ENCODE peak calls at places on chromosome 12, in six cellular contexts. L is cardiac fibroblast, H is RWPE1, Y is NCI-H1092 treated with DMSO at 0.1 percent for 48 hours, N is lung, W is sigmoid colon. O is an unnamed sample.

GRCh38 chr12:90816353-90817089 is 138.5 kb downstream of the CCER1 start:
- DNase-seq in W (no peak), L (peak), N (no peak), H (peak), Y (no peak), O (no peak)

GRCh38 chr12:117284160-117284559 is 77.3 kb downstream of the NOS1 start:
- DNase-seq in H (no peak), Y (peak), W (no peak), L (no peak), N (no peak), O (no peak)

GRCh38 chr12:101634724-101635123 is 40.0 kb downstream of the MYBPC1 start:
- DNase-seq in Y (no peak), N (no peak), H (no peak), W (no peak), L (no peak), O (no peak)

GRCh38 chr12:120224304-120225199 is 23.6 kb upstream of the RPLP0 start:
- DNase-seq in H (no peak), W (peak), Y (peak), N (peak), L (peak), O (no peak)

GRCh38 chr12:32692358-32692757 is 13.3 kb downstream of the DNM1L start:
- DNase-seq in Y (no peak), N (no peak), H (no peak), W (no peak), L (no peak), O (no peak)

GRCh38 chr12:105738036-105738435 is 400.7 kb downstream of the NUAK1 start:
- DNase-seq in H (no peak), W (no peak), Y (no peak), L (peak), N (no peak), O (no peak)

GRCh38 chr12:123471374-123472068 is 13.6 kb downstream of the SNRNP35 start:
- DNase-seq in L (peak), N (no peak), W (no peak), Y (no peak), H (peak), O (no peak)

GRCh38 chr12:29731556-29731955 is 52.2 kb downstream of the TMTC1 start:
- DNase-seq in H (no peak), Y (no peak), W (no peak), N (no peak), L (no peak), O (no peak)

GRCh38 chr12:69324797-69325466 is 23.2 kb upstream of the LYZ start:
- DNase-seq in Y (no peak), N (no peak), L (no peak), W (no peak), H (no peak), O (no peak)

GRCh38 chr12:127306604-127307215 is 960.3 kb upstream of the TMEM132C start:
- DNase-seq in H (no peak), N (no peak), Y (no peak), L (peak), W (no peak), O (no peak)

GRCh38 chr12:117093918-117094630 is 5.1 kb downstream of the TESC start:
- DNase-seq in H (no peak), N (no peak), Y (no peak), L (no peak), W (peak), O (no peak)

GRCh38 chr12:105954891-105955607 is 183.7 kb downstream of the NUAK1 start:
- DNase-seq in Y (no peak), N (no peak), W (no peak), L (peak), H (no peak), O (no peak)

GRCh38 chr12:89236748-89237428 is 115.4 kb downstream of the DUSP6 start:
- DNase-seq in Y (no peak), N (no peak), H (peak), W (no peak), L (no peak), O (no peak)

GRCh38 chr12:21451529-21451928 is 14.1 kb downstream of the PYROXD1 start:
- DNase-seq in Y (no peak), W (no peak), H (no peak), L (no peak), N (no peak), O (no peak)

GRCh38 chr12:130491421-130492357 is 154.0 kb downstream of the PIWIL1 start:
- DNase-seq in L (no peak), Y (no peak), W (no peak), H (no peak), N (no peak), O (no peak)

GRCh38 chr12:54431911-54432814 is 13.1 kb upstream of the ITGA5 start:
- DNase-seq in H (peak), L (peak), Y (no peak), W (peak), N (peak), O (no peak)

GRCh38 chr12:569803-570236 is 93.4 kb downstream of the NINJ2 start:
- DNase-seq in W (peak), L (peak), Y (peak), N (peak), H (peak), O (peak)

GRCh38 chr12:13536219-13536910 is 339.8 kb downstream of the EMP1 start:
- DNase-seq in H (no peak), Y (no peak), L (no peak), W (no peak), N (no peak), O (no peak)

GRCh38 chr12:116735951-116736599 is 1.8 kb downstream of the SPRING1 start:
- DNase-seq in L (no peak), H (no peak), N (peak), W (no peak), Y (no peak), O (no peak)

GRCh38 chr12:113515082-113515856 is 43.6 kb upstream of the LHX5 start:
- DNase-seq in Y (no peak), N (no peak), L (no peak), H (no peak), W (no peak), O (no peak)

GRCh38 chr12:101889216-101889752 is 11.9 kb downstream of the DRAM1 start:
- DNase-seq in L (no peak), Y (no peak), N (no peak), H (no peak), W (no peak), O (no peak)

GRCh38 chr12:12791756-12792346 is 6.4 kb downstream of the APOLD1 start:
- DNase-seq in W (peak), H (no peak), N (no peak), L (peak), Y (peak), O (no peak)

GRCh38 chr12:109736552-109737108 is 23.0 kb downstream of the FAM222A start:
- DNase-seq in L (peak), H (peak), Y (no peak), N (no peak), W (peak), O (no peak)

GRCh38 chr12:102294568-102294967 is 96.9 kb upstream of the PMCH start:
- DNase-seq in H (no peak), L (no peak), N (no peak), W (no peak), Y (no peak), O (no peak)

GRCh38 chr12:95480230-95480629 is 6.3 kb downstream of the METAP2 start:
- DNase-seq in Y (no peak), W (no peak), N (no peak), H (no peak), L (no peak), O (no peak)

GRCh38 chr12:113236539-113237354 is 15.5 kb downstream of the TPCN1 start:
- DNase-seq in W (peak), Y (no peak), L (peak), N (no peak), H (no peak), O (no peak)

GRCh38 chr12:99752740-99753139 is 105.2 kb downstream of the GARIN6 start:
- DNase-seq in H (no peak), Y (no peak), W (no peak), N (no peak), L (no peak), O (no peak)

GRCh38 chr12:90064759-90065158 is 356.1 kb upstream of the ATP2B1 start:
- DNase-seq in L (peak), Y (no peak), W (no peak), N (no peak), H (no peak), O (no peak)

GRCh38 chr12:10397311-10397710 is 7.5 kb upstream of the KLRK1 start:
- DNase-seq in W (no peak), N (no peak), Y (no peak), H (no peak), L (no peak), O (no peak)

GRCh38 chr12:53047221-53048032 is 2.4 kb upstream of the TNS2 start:
- DNase-seq in N (peak), H (peak), L (peak), Y (peak), W (peak), O (peak)

GRCh38 chr12:84694111-84694510 is 218.5 kb downstream of the SLC6A15 start:
- DNase-seq in L (no peak), H (no peak), N (no peak), Y (peak), W (no peak), O (no peak)

GRCh38 chr12:109131522-109132050 is 15.2 kb downstream of the ACACB start:
- DNase-seq in W (peak), H (no peak), N (no peak), Y (no peak), L (no peak), O (no peak)

GRCh38 chr12:18262514-18262913 is 1.2 kb downstream of the PIK3C2G start:
- DNase-seq in W (no peak), N (no peak), Y (no peak), L (no peak), H (peak), O (no peak)

GRCh38 chr12:65466906-65467305 is 188.4 kb downstream of the MSRB3 start:
- DNase-seq in H (no peak), Y (no peak), L (peak), N (no peak), W (no peak), O (no peak)

GRCh38 chr12:15496738-15497137 is 174.4 kb downstream of the PTPRO start:
- DNase-seq in H (no peak), W (no peak), L (no peak), Y (no peak), N (no peak), O (no peak)

O was measured in type B pancreatic cell.